ENCODE peak calls at places on chromosome X, in six cellular contexts. S, J, Y, W, B and Q are unnamed samples.

GRCh38 chrX:12076046-12076445 is 62.2 kb upstream of the FRMPD4 start:
- DNase-seq in Y (no peak), J (no peak), S (no peak), B (no peak), W (no peak), Q (no peak)

GRCh38 chrX:70134116-70134477 is 850 bp downstream of the IGBP1 start:
- DNase-seq in W (no peak), B (peak), S (no peak), J (no peak), Y (peak), Q (no peak)

GRCh38 chrX:119398974-119399771 is at the start of gene SLC25A43:
- DNase-seq in B (peak), S (no peak), W (peak), J (peak), Y (peak), Q (peak)

GRCh38 chrX:90040807-90041206 is 119.1 kb downstream of the TGIF2LX start:
- DNase-seq in B (no peak), W (no peak), Y (no peak), S (no peak), J (no peak), Q (no peak)

GRCh38 chrX:68299923-68300322 is 133.4 kb downstream of the OPHN1 start:
- DNase-seq in B (no peak), W (no peak), Y (no peak), S (no peak), J (no peak), Q (no peak)

GRCh38 chrX:110204986-110205385 is 112.9 kb downstream of the AMMECR1 start:
- DNase-seq in B (no peak), J (no peak), S (no peak), Y (no peak), W (no peak), Q (no peak)

GRCh38 chrX:1108451-1109445 is 103.7 kb downstream of the CRLF2 start:
- DNase-seq in Y (no peak), B (no peak), J (no peak), W (peak), S (no peak), Q (no peak)

GRCh38 chrX:53073115-53073581 is 9.0 kb upstream of the TSPYL2 start:
- DNase-seq in Y (no peak), W (no peak), J (no peak), S (no peak), B (no peak), Q (no peak)

GRCh38 chrX:150648296-150648940 is 44.8 kb upstream of the MTMR1 start:
- DNase-seq in S (no peak), W (no peak), Y (no peak), J (no peak), B (no peak), Q (no peak)

GRCh38 chrX:133294126-133294525 is 76.0 kb upstream of the TFDP3 start:
- DNase-seq in J (no peak), S (no peak), W (no peak), Y (no peak), B (no peak), Q (no peak)

GRCh38 chrX:96140796-96141195 is 543.8 kb upstream of the DIAPH2 start:
- DNase-seq in S (no peak), W (no peak), J (no peak), B (no peak), Y (no peak), Q (no peak)

GRCh38 chrX:23332888-23333821 is 1.5 kb upstream of the PTCHD1 start:
- DNase-seq in W (peak), J (peak), Y (peak), B (no peak), S (no peak), Q (no peak)

GRCh38 chrX:13153796-13154195 is 109.4 kb upstream of the FAM9C start:
- DNase-seq in W (no peak), Y (no peak), J (no peak), B (no peak), S (no peak), Q (no peak)

GRCh38 chrX:150495496-150495895 is 72.9 kb upstream of the MTM1 start:
- DNase-seq in J (no peak), W (no peak), S (no peak), Y (no peak), B (no peak), Q (no peak)

GRCh38 chrX:117744958-117745357 is 371.7 kb downstream of the KLHL13 start:
- DNase-seq in S (no peak), W (no peak), J (no peak), Y (no peak), B (no peak), Q (no peak)

GRCh38 chrX:150683536-150684146 is 9.6 kb upstream of the MTMR1 start:
- DNase-seq in B (peak), S (peak), W (no peak), J (peak), Y (no peak), Q (peak)

GRCh38 chrX:6292599-6292998 is 63.9 kb upstream of the NLGN4X start:
- DNase-seq in Y (no peak), S (no peak), W (peak), J (no peak), B (no peak), Q (no peak)

GRCh38 chrX:149513713-149514427 is 8.8 kb upstream of the IDS start:
- DNase-seq in J (no peak), S (no peak), B (no peak), W (no peak), Y (no peak), Q (no peak)

DNA sequence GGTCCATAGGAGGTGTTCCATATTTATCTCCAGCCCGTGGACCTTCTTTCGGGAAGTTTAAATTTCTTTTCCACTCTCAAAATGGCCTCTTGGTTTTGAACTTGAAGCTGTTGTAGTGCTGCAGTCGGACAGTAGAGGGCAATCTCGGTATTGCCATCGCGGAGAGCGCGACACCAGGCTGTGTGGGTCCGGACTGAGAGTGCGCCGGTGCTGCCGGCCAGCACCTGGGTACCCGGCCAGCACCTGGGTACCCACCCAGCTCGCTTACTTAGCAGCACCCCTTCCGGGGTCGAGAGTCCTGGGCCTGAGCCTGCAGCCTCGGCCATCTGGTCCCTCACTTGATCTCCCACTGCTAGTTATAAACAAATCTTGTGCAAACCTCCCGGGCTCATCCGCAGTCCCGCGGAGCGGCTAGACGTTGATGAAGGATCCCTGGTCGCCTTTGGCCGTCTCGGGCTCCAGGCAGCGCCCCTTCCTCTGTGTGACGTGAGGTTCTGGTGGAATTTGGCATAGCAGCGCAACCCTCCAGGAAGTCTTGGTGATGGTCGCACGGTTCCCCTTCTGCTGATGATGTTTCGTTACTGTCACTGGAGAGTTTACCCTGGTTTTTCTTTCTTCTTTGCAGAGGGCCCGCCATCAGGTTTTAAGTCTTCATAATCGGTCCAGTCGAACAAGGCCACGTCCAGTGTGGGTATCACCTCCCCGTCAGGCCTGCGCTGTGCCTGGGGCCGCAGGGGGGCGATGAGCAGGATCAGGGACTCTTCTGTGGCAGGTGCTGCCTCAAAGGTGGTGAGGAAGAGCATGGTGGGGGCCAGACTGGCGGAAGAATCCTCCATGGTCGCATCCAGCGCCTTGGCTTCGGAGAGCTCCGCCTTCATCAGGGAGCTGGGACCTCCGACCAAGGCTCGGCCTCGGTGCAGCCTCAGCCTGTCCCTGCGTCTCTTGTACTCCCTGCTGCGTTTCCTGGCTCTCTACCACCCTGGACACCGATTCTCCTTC is 17.8 kb downstream of the FAM9A start:
- DNase-seq in Y (peak), J (peak), B (peak), W (peak), S (no peak), Q (peak)
- TF ChIP-seq CTCF in Y (no peak), J (peak), B (no peak), W (peak), S (peak), Q (peak)

GRCh38 chrX:34642849-34643248 is 14.2 kb downstream of the TMEM47 start:
- DNase-seq in B (no peak), W (no peak), J (no peak), Y (no peak), S (no peak), Q (no peak)

GRCh38 chrX:34632404-34632803 is 24.7 kb downstream of the TMEM47 start:
- DNase-seq in S (no peak), B (no peak), J (no peak), Y (no peak), W (no peak), Q (no peak)

DNA sequence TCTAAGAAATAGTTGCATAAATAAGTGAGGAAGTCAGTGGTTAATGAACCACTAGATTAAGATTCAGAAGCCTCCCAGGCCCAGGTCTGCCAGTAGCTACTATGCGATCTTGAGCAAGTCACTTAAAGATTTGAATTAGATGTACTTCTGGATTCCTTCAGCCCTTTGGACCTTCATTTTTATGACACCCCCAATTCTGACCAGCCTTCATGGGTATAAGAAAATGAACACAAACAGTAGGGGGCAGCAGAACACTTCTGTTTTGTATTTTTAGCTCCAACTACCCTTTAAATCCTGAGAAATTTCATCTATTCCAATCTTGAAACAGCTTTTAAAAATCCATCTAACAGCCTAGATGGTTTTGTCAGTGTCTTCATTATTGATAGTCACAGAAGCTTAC is 19.0 kb downstream of the TMEM47 start:
- DNase-seq in W (no peak), J (no peak), S (no peak), Y (no peak), B (peak), Q (no peak)
- TF ChIP-seq CTCF in W (peak), J (no peak), S (peak), Y (peak), B (peak), Q (peak)

DNA sequence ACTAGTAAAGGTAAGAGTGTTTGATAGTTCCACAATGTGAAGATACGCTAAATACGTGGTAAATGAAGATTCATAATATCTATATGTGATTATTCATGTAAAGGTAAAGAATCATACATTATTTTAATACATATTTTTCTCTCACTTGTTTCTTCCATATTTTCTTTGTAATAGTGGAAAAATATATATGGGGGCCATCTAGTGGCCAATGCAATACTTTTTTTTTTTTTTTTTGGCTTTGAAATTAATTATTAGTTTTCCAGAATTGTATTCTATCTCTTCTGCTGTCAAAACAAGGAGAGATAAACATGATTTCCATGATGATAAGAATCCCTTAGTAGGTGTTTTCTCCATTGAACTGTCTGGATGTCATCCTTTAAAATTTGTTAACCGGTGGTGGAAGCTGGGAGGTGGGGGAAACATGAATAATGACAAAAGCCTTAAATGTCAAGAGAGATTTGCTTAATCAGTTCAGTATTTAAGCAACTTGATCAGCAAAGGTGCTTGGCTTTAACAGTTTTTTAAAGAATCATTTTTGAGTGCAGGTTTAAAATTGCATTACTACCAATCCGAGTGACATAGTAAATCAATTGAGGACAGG is 508.7 kb upstream of the HTR2C start:
- DNase-seq in B (no peak), J (no peak), S (no peak), Y (no peak), W (no peak), Q (no peak)
- TF ChIP-seq CTCF in B (peak), J (no peak), S (no peak), Y (peak), W (peak), Q (peak)

DNA sequence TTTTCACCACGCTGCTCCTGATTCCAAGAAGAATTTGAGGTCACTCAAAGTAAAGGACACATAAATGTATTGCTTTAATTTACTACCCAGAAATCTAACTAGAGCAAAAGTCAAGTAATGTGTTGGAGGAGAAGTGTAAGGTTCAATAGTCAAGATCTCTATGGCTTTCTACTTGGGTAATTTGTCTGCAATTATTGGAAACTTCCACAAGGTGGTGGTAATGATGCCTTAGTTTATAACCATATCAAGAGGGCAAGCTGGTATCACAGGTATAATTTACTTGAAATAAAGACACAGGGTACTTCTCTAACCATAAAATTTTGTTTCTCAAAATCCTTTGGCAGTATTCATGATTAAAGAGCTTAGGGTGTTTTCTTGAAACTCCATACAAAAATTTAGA is 10.2 kb upstream of the GRIA3 start:
- DNase-seq in J (peak), Y (no peak), S (no peak), B (no peak), W (no peak), Q (peak)
- TF ChIP-seq CTCF in J (peak), Y (peak), S (no peak), B (peak), W (peak), Q (peak)

DNA sequence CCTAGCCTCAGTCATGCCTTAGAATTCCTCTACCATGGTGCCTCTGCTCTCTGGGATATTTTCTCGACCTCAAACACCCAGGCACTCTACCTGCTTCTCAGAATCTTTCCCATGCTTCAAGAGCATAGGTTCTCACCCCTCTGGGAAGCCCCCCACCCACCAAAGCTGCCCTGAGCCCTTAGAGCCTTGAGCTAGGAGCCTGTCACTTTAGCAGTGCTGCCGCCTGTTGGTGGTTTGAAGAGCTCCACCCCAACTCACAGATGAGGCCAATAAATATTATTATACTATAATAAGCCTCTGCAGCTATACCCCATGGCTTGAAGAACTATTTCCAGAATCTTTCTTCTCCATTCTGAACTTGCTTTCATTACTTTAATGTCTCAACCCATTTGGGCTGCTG is 109.7 kb downstream of the RTL5 start:
- DNase-seq in S (no peak), Y (no peak), J (no peak), B (peak), W (peak), Q (peak)
- TF ChIP-seq CTCF in S (peak), Y (no peak), J (peak), B (peak), W (peak), Q (peak)

GRCh38 chrX:2607113-2607512 is 84.0 kb upstream of the CD99 start:
- DNase-seq in W (no peak), Y (no peak), J (no peak), S (no peak), B (no peak), Q (no peak)

GRCh38 chrX:2610246-2611170 is 80.6 kb upstream of the CD99 start:
- DNase-seq in J (peak), Y (no peak), B (no peak), S (no peak), W (no peak), Q (no peak)

GRCh38 chrX:2609431-2610238 is 81.5 kb upstream of the CD99 start:
- DNase-seq in S (no peak), Y (no peak), B (no peak), J (peak), W (no peak), Q (no peak)

GRCh38 chrX:2608638-2609430 is 82.3 kb upstream of the CD99 start:
- DNase-seq in B (peak), S (no peak), Y (peak), J (peak), W (peak), Q (peak)
- TF ChIP-seq CTCF in B (no peak), S (no peak), Y (no peak), J (no peak), W (no peak), Q (peak)